ENCODE peak calls at places on chromosomes 5 and 9, in six cellular contexts. P is GM12892; D is kidney epithelial cell; U is NB4; A is activated CD4-positive, alpha-beta T cell treated with anti-CD3 and anti-CD28 coated beads for 24 hours; C is cardiac muscle cell. V is an unnamed sample.
A peak's percentile ranks its signal among the peaks of the same experiment; 100 is the strongest.

GRCh38 chr9:100437860-100438805 is 11.2 kb downstream of the MSANTD3 start:
- DNase-seq in P (peak; percentile 19), D (no peak), U (peak; percentile 73), A (peak; percentile 56), C (peak; percentile 83), V (peak; percentile 85)

GRCh38 chr5:21236896-21237830 is 1249.2 kb upstream of the CDH18 start:
- DNase-seq in P (no peak), D (peak; percentile 9), U (no peak), A (no peak), C (peak; percentile 57), V (peak; percentile 47)

GRCh38 chr5:149450199-149450598 is 71.1 kb upstream of the IL17B start:
- DNase-seq in P (no peak), D (no peak), U (no peak), A (no peak), C (peak; percentile 91), V (no peak)

GRCh38 chr9:35863583-35863982 is 6.6 kb downstream of the OR13J1 start:
- DNase-seq in P (no peak), D (no peak), U (no peak), A (no peak), C (no peak), V (no peak)

GRCh38 chr5:135266975-135267374 is 132.1 kb downstream of the MACROH2A1 start:
- DNase-seq in P (no peak), D (no peak), U (no peak), A (no peak), C (no peak), V (no peak)

GRCh38 chr9:133023117-133023890 is 7.5 kb upstream of the GTF3C5 start:
- DNase-seq in P (no peak), D (no peak), U (peak; percentile 61), A (peak; percentile 51), C (peak; percentile 5), V (no peak)

GRCh38 chr5:1079961-1080360 is 31.9 kb downstream of the SLC12A7 start:
- DNase-seq in P (no peak), D (no peak), U (no peak), A (no peak), C (no peak), V (no peak)

GRCh38 chr5:163705983-163706771 is 200.8 kb downstream of the MAT2B start:
- DNase-seq in P (no peak), D (no peak), U (no peak), A (no peak), C (peak; percentile 20), V (no peak)

GRCh38 chr5:170503970-170504525 is at the start of gene KCNIP1:
- DNase-seq in P (no peak), D (no peak), U (no peak), A (no peak), C (no peak), V (no peak)

GRCh38 chr5:139762624-139763170 is 32.9 kb upstream of the PSD2 start:
- DNase-seq in P (no peak), D (no peak), U (no peak), A (no peak), C (no peak), V (no peak)

GRCh38 chr9:4530375-4530774 is 40.1 kb downstream of the SLC1A1 start:
- DNase-seq in P (no peak), D (no peak), U (no peak), A (no peak), C (peak; percentile 25), V (no peak)

GRCh38 chr9:131180454-131180853 is 55.1 kb downstream of the NUP214 start:
- DNase-seq in P (no peak), D (no peak), U (no peak), A (no peak), C (peak; percentile 86), V (peak; percentile 87)

GRCh38 chr9:113673726-113674125 is 202.4 kb upstream of the ZNF618 start:
- DNase-seq in P (no peak), D (no peak), U (peak; percentile 26), A (no peak), C (peak; percentile 29), V (no peak)